ENCODE peak calls at places on chromosomes 13 and 19, in eight cellular contexts. X is A673, A is kidney epithelial cell, W is transverse colon, Y is IMR-90, V is tibial nerve, C is Calu3, F is brain microvascular endothelial cell. I is an unnamed sample.

GRCh38 chr19:9295411-9295849 is 14.2 kb downstream of the ZNF699 start:
- DNase-seq in X (no peak), A (no peak), W (no peak), Y (no peak), V (no peak), C (no peak), F (no peak), I (no peak)

GRCh38 chr13:113904411-113904810 is 40.5 kb upstream of the GAS6 start:
- DNase-seq in X (peak), A (no peak), W (peak), Y (peak), V (peak), C (peak), F (no peak), I (peak)

GRCh38 chr13:37995052-37995451 is 125.5 kb upstream of the TRPC4 start:
- DNase-seq in X (peak), A (peak), W (no peak), Y (peak), V (no peak), C (no peak), F (peak), I (no peak)

GRCh38 chr13:109330941-109331340 is 455.4 kb downstream of the IRS2 start:
- DNase-seq in X (no peak), A (no peak), W (no peak), Y (peak), V (no peak), C (no peak), F (peak), I (no peak)

GRCh38 chr19:15107056-15108010 is at the start of gene SYDE1:
- DNase-seq in X (peak), A (no peak), W (no peak), Y (peak), V (no peak), C (peak), F (no peak), I (peak)

GRCh38 chr13:99123101-99124045 is 77.3 kb upstream of the UBAC2 start:
- DNase-seq in X (no peak), A (peak), W (no peak), Y (peak), V (no peak), C (no peak), F (peak), I (no peak)

GRCh38 chr19:15248106-15248505 is 15.9 kb upstream of the EPHX3 start:
- DNase-seq in X (no peak), A (no peak), W (no peak), Y (peak), V (no peak), C (no peak), F (peak), I (no peak)

GRCh38 chr13:41199526-41199925 is 5.2 kb upstream of the KBTBD7 start:
- DNase-seq in X (no peak), A (no peak), W (no peak), Y (no peak), V (no peak), C (no peak), F (no peak), I (no peak)

GRCh38 chr19:48858984-48859710 is 9.3 kb downstream of the PLEKHA4 start:
- DNase-seq in X (no peak), A (no peak), W (peak), Y (no peak), V (no peak), C (no peak), F (no peak), I (peak)

GRCh38 chr13:102658678-102659077 is 36.2 kb downstream of the METTL21C start:
- DNase-seq in X (no peak), A (peak), W (no peak), Y (no peak), V (no peak), C (no peak), F (no peak), I (no peak)

GRCh38 chr19:55196803-55197202 is 12.5 kb downstream of the PTPRH start:
- DNase-seq in X (peak), A (no peak), W (no peak), Y (no peak), V (no peak), C (no peak), F (no peak), I (no peak)

GRCh38 chr19:37172368-37173366 is at the start of gene ZNF585A:
- DNase-seq in X (peak), A (peak), W (peak), Y (peak), V (peak), C (peak), F (peak), I (peak)

GRCh38 chr13:26534036-26534726 is 23.3 kb upstream of the WASF3 start:
- DNase-seq in X (no peak), A (no peak), W (no peak), Y (no peak), V (no peak), C (no peak), F (no peak), I (no peak)

GRCh38 chr13:95128045-95128643 is 173.1 kb downstream of the ABCC4 start:
- DNase-seq in X (no peak), A (no peak), W (no peak), Y (no peak), V (no peak), C (no peak), F (no peak), I (peak)

GRCh38 chr19:2653717-2654584 is 48.5 kb downstream of the GNG7 start:
- DNase-seq in X (no peak), A (no peak), W (no peak), Y (no peak), V (no peak), C (no peak), F (no peak), I (peak)

GRCh38 chr19:40234429-40235237 is 8.1 kb upstream of the CCNP start:
- DNase-seq in X (no peak), A (no peak), W (no peak), Y (no peak), V (no peak), C (no peak), F (no peak), I (no peak)

GRCh38 chr19:39831679-39832078 is 2.3 kb downstream of the DYRK1B start:
- DNase-seq in X (no peak), A (no peak), W (no peak), Y (no peak), V (no peak), C (no peak), F (no peak), I (no peak)

GRCh38 chr19:3722443-3723109 is 14.4 kb downstream of the TJP3 start:
- DNase-seq in X (no peak), A (no peak), W (peak), Y (no peak), V (no peak), C (peak), F (no peak), I (peak)

GRCh38 chr19:42111811-42112210 is 20.4 kb downstream of the POU2F2 start:
- DNase-seq in X (no peak), A (no peak), W (no peak), Y (peak), V (no peak), C (no peak), F (no peak), I (no peak)

GRCh38 chr13:39516140-39516539 is 86.9 kb downstream of the LHFPL6 start:
- DNase-seq in X (no peak), A (peak), W (no peak), Y (no peak), V (no peak), C (no peak), F (no peak), I (no peak)

GRCh38 chr13:35092251-35092650 is 150.2 kb downstream of the NBEA start:
- DNase-seq in X (no peak), A (no peak), W (no peak), Y (no peak), V (no peak), C (no peak), F (no peak), I (no peak)

GRCh38 chr13:100508391-100508790 is 80.2 kb downstream of the GGACT start:
- DNase-seq in X (no peak), A (no peak), W (no peak), Y (no peak), V (no peak), C (no peak), F (no peak), I (no peak)

GRCh38 chr19:40630571-40631160 is 29.5 kb downstream of the LTBP4 start:
- DNase-seq in X (no peak), A (no peak), W (no peak), Y (no peak), V (no peak), C (no peak), F (no peak), I (no peak)

GRCh38 chr19:4636761-4637160 is 2.6 kb upstream of the TNFAIP8L1 start:
- DNase-seq in X (no peak), A (no peak), W (no peak), Y (no peak), V (no peak), C (no peak), F (no peak), I (no peak)

GRCh38 chr13:48297131-48297786 is 6.3 kb upstream of the RB1 start:
- DNase-seq in X (no peak), A (no peak), W (no peak), Y (no peak), V (no peak), C (no peak), F (no peak), I (no peak)

GRCh38 chr13:48296528-48296927 is 7.0 kb upstream of the RB1 start:
- DNase-seq in X (no peak), A (no peak), W (no peak), Y (no peak), V (no peak), C (no peak), F (no peak), I (no peak)

GRCh38 chr13:48303331-48304131 is at the start of gene RB1:
- DNase-seq in X (peak), A (peak), W (peak), Y (peak), V (peak), C (peak), F (peak), I (peak)

GRCh38 chr13:48302920-48303330 is 626 bp upstream of the RB1 start:
- DNase-seq in X (no peak), A (peak), W (no peak), Y (peak), V (peak), C (no peak), F (no peak), I (no peak)

GRCh38 chr13:48299591-48299990 is 4.0 kb upstream of the RB1 start:
- DNase-seq in X (no peak), A (no peak), W (no peak), Y (no peak), V (no peak), C (no peak), F (no peak), I (no peak)
- TF ChIP-seq CTCF in X (no peak), A (no peak), W (no peak), Y (no peak), V (no peak), C (no peak), F (no peak), I (no peak)

GRCh38 chr19:50705422-50706019 is 14.1 kb downstream of the SHANK1 start:
- DNase-seq in X (peak), A (peak), W (no peak), Y (peak), V (no peak), C (peak), F (peak), I (no peak)

GRCh38 chr19:50702870-50703829 is 16.5 kb downstream of the SHANK1 start:
- DNase-seq in X (no peak), A (peak), W (no peak), Y (peak), V (no peak), C (no peak), F (no peak), I (no peak)

GRCh38 chr19:50706387-50706786 is 13.2 kb downstream of the SHANK1 start:
- DNase-seq in X (no peak), A (no peak), W (no peak), Y (no peak), V (no peak), C (no peak), F (no peak), I (no peak)

GRCh38 chr19:50702158-50702869 is 17.3 kb downstream of the SHANK1 start:
- DNase-seq in X (no peak), A (no peak), W (no peak), Y (no peak), V (no peak), C (no peak), F (no peak), I (no peak)

GRCh38 chr19:50703915-50704548 is 15.6 kb downstream of the SHANK1 start:
- DNase-seq in X (peak), A (no peak), W (no peak), Y (no peak), V (no peak), C (peak), F (no peak), I (no peak)
- TF ChIP-seq CTCF in X (peak), A (peak), W (no peak), Y (peak), V (no peak), C (no peak), F (peak), I (no peak)

GRCh38 chr13:97359181-97360057 is 74.5 kb upstream of the RAP2A start:
- DNase-seq in X (peak), A (peak), W (peak), Y (peak), V (peak), C (peak), F (peak), I (peak)
- TF ChIP-seq CTCF in X (peak), A (peak), W (peak), Y (peak), V (peak), C (no peak), F (peak), I (peak)

GRCh38 chr13:29746167-29746677 is 104.2 kb downstream of the UBL3 start:
- DNase-seq in X (no peak), A (no peak), W (no peak), Y (no peak), V (no peak), C (no peak), F (no peak), I (no peak)

GRCh38 chr13:29745704-29746103 is 104.7 kb downstream of the UBL3 start:
- DNase-seq in X (no peak), A (no peak), W (no peak), Y (no peak), V (no peak), C (no peak), F (no peak), I (no peak)

GRCh38 chr13:29740961-29741360 is 109.5 kb downstream of the UBL3 start:
- DNase-seq in X (no peak), A (no peak), W (no peak), Y (no peak), V (no peak), C (no peak), F (no peak), I (no peak)

GRCh38 chr13:29748097-29748496 is 102.3 kb downstream of the UBL3 start:
- DNase-seq in X (no peak), A (no peak), W (peak), Y (no peak), V (no peak), C (no peak), F (no peak), I (no peak)

GRCh38 chr13:29743229-29743786 is 107.1 kb downstream of the UBL3 start:
- DNase-seq in X (no peak), A (no peak), W (peak), Y (peak), V (peak), C (no peak), F (no peak), I (peak)
- TF ChIP-seq CTCF in X (no peak), A (no peak), W (no peak), Y (no peak), V (no peak), C (no peak), F (no peak), I (no peak)

DNA sequence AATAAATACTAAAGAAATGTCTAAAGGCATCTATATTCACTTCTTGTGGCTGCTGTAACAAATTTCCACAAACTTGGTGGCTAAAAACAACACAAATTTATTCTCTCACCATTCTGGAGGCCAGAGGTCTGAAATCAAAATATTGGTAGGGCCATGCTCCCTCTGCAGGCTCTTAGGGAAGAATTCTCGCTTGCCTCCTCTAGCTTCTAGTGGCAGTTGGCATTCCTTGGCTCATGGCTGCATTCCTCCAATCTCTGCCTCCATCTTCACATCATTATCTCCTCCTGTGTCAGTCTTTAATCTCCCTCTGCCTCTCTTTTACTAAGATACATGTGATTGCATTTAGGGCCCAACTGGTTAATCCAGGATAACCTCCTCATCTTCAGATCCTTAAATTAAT is 54.1 kb upstream of the RFXAP start:
- DNase-seq in X (peak), A (no peak), W (no peak), Y (no peak), V (no peak), C (no peak), F (no peak), I (no peak)
- TF ChIP-seq CTCF in X (no peak), A (no peak), W (no peak), Y (no peak), V (no peak), C (no peak), F (peak), I (no peak)

DNA sequence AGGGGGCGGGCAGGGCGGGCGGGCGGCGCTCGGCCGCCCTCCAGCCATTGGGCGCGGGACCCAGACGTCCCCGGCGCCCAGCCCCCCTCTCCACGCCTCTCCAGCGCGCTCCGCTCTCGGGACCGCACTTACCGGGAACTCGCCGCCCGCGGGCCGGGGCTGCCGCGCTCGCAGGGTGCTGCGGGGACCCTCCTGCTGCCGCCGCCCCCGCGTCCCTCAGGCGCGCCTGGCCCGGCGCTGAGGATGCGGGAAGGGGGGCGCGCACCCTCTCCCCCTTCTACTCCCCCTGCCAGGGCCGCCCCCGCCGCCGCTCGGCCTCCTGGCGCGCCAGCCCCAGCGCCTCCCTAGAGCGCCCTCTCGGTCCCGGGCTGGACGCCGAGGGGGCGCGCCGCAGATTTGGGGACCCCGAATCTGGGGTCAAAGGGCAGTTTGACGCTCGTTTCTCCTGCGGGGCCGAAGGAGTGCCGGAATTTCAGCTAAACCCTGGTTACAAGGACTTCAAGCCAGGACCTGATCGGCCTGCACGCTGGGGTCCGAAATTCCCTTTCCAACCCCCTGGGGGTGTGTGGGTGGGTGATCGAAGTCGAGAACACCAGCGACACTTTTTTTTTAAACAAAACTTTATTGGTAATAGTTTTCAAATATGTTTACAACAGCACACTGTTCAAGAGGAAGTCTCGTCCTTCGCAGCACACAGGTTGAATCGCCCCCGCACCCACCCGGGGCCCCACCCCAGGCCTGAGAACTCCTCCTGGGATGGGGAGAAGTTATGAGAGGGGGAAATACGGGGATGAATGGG is 734 bp upstream of the SAMD1 start:
- DNase-seq in X (peak), A (no peak), W (peak), Y (peak), V (peak), C (peak), F (peak), I (peak)
- TF ChIP-seq CTCF in X (peak), A (peak), W (peak), Y (peak), V (no peak), C (no peak), F (peak), I (peak)

GRCh38 chr19:47363758-47364529 is 14.8 kb downstream of the DHX34 start:
- DNase-seq in X (no peak), A (no peak), W (no peak), Y (peak), V (no peak), C (no peak), F (peak), I (no peak)

GRCh38 chr19:47362321-47362720 is 13.2 kb downstream of the DHX34 start:
- DNase-seq in X (no peak), A (no peak), W (no peak), Y (no peak), V (no peak), C (no peak), F (no peak), I (no peak)

GRCh38 chr19:47356900-47357299 is 7.8 kb downstream of the DHX34 start:
- DNase-seq in X (no peak), A (no peak), W (no peak), Y (no peak), V (no peak), C (no peak), F (no peak), I (peak)

GRCh38 chr19:47353307-47353712 is 4.2 kb downstream of the DHX34 start:
- DNase-seq in X (no peak), A (no peak), W (peak), Y (no peak), V (no peak), C (peak), F (no peak), I (peak)

GRCh38 chr19:47357788-47358680 is 8.9 kb downstream of the DHX34 start:
- DNase-seq in X (no peak), A (no peak), W (no peak), Y (no peak), V (no peak), C (no peak), F (peak), I (no peak)
- TF ChIP-seq CTCF in X (peak), A (peak), W (no peak), Y (no peak), V (no peak), C (peak), F (peak), I (no peak)

GRCh38 chr19:35055715-35056179 is 14.2 kb downstream of the HPN start:
- DNase-seq in X (no peak), A (no peak), W (no peak), Y (no peak), V (no peak), C (peak), F (no peak), I (no peak)
- TF ChIP-seq CTCF in X (no peak), A (peak), W (no peak), Y (no peak), V (no peak), C (peak), F (peak), I (peak)

DNA sequence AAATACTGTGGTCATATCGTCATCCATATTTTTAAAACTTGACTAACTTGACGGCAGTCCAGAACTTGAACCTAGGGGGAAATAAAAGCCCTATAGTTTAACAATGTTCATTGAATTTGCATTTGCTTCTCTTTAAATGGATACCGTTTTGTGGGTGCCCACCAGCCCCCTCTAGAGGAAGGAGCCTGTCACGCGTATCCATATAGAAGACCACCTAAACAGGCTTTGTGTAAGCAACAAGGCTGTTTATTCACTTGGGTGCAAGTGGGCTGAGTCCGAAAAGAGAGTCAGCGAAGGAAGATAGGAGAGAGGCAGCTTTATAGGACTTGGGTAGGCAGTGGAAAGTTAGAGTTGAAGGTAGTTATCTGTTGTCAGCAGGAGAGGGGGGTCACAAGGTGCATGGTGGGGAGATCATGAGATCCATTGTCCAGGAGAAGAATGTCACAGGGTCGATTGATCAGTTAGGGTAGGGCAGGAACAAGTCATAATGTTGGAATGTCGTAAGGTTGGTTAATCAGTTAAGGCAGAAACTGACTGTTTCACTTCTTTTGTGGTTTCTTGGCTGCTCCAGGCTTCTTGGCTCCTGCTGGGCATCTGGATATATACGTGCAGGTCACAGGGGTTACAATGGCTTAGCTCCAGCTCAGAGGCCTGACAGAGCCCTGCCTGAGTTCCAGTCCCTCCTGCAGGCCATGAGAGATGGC is 42.5 kb upstream of the ANKRD10 start:
- DNase-seq in X (no peak), A (no peak), W (no peak), Y (peak), V (no peak), C (no peak), F (no peak), I (no peak)
- TF ChIP-seq CTCF in X (peak), A (peak), W (no peak), Y (peak), V (no peak), C (no peak), F (peak), I (no peak)